ENCODE peak calls at places on chromosomes 5 and 9, in eight cellular contexts. One of them, this sample, is unnamed.

GRCh38 chr5:172113036-172113435 is 75.0 kb downstream of the STK10 start:
- DNase-seq in WTC11: no peak
- DNase-seq in activated T-cell treated with anti-CD3 and anti-CD28 coated beads, Interleukin-2, amount 50 U/mL, for 72 hours: peak; percentile 84
- DNase-seq in anterior cingulate cortex: no peak
- DNase-seq in EH: peak; percentile 40
- DNase-seq in HuH-7.5: no peak
- DNase-seq in ovary: no peak
- DNase-seq in astrocyte of the spinal cord: peak; percentile 90
- DNase-seq in this sample: no peak

GRCh38 chr9:6128030-6128429 is 87.6 kb upstream of the IL33 start:
- DNase-seq in WTC11: no peak
- DNase-seq in activated T-cell treated with anti-CD3 and anti-CD28 coated beads, Interleukin-2, amount 50 U/mL, for 72 hours: no peak
- DNase-seq in anterior cingulate cortex: no peak
- DNase-seq in EH: no peak
- DNase-seq in HuH-7.5: no peak
- DNase-seq in ovary: no peak
- DNase-seq in astrocyte of the spinal cord: no peak
- DNase-seq in this sample: no peak

GRCh38 chr9:77521091-77521490 is 127.0 kb downstream of the GNA14 start:
- DNase-seq in WTC11: no peak
- DNase-seq in activated T-cell treated with anti-CD3 and anti-CD28 coated beads, Interleukin-2, amount 50 U/mL, for 72 hours: no peak
- DNase-seq in anterior cingulate cortex: peak; percentile 16
- DNase-seq in EH: no peak
- DNase-seq in HuH-7.5: no peak
- DNase-seq in ovary: peak; percentile 64
- DNase-seq in astrocyte of the spinal cord: no peak
- DNase-seq in this sample: no peak

GRCh38 chr5:171314728-171315385 is 5.8 kb downstream of the TLX3 start:
- DNase-seq in WTC11: peak; percentile 41
- DNase-seq in activated T-cell treated with anti-CD3 and anti-CD28 coated beads, Interleukin-2, amount 50 U/mL, for 72 hours: peak; percentile 7
- DNase-seq in anterior cingulate cortex: no peak
- DNase-seq in EH: peak; percentile 37
- DNase-seq in HuH-7.5: no peak
- DNase-seq in ovary: no peak
- DNase-seq in astrocyte of the spinal cord: peak; percentile 13
- DNase-seq in this sample: peak; percentile 33

GRCh38 chr5:171162602-171163001 is 146.4 kb upstream of the TLX3 start:
- DNase-seq in WTC11: peak; percentile 67
- DNase-seq in activated T-cell treated with anti-CD3 and anti-CD28 coated beads, Interleukin-2, amount 50 U/mL, for 72 hours: no peak
- DNase-seq in anterior cingulate cortex: no peak
- DNase-seq in EH: peak; percentile 37
- DNase-seq in HuH-7.5: no peak
- DNase-seq in ovary: no peak
- DNase-seq in astrocyte of the spinal cord: peak; percentile 48
- DNase-seq in this sample: peak; percentile 24

GRCh38 chr5:159422371-159422770 is 92.1 kb upstream of the IL12B start:
- DNase-seq in WTC11: no peak
- DNase-seq in activated T-cell treated with anti-CD3 and anti-CD28 coated beads, Interleukin-2, amount 50 U/mL, for 72 hours: no peak
- DNase-seq in anterior cingulate cortex: no peak
- DNase-seq in EH: no peak
- DNase-seq in HuH-7.5: no peak
- DNase-seq in ovary: no peak
- DNase-seq in astrocyte of the spinal cord: peak; percentile 14
- DNase-seq in this sample: no peak

GRCh38 chr5:140966293-140967225 is at the start of gene PCDHAC2:
- DNase-seq in WTC11: peak; percentile 78
- DNase-seq in activated T-cell treated with anti-CD3 and anti-CD28 coated beads, Interleukin-2, amount 50 U/mL, for 72 hours: no peak
- DNase-seq in anterior cingulate cortex: peak; percentile 52
- DNase-seq in EH: no peak
- DNase-seq in HuH-7.5: no peak
- DNase-seq in ovary: peak; percentile 15
- DNase-seq in astrocyte of the spinal cord: no peak
- DNase-seq in this sample: peak; percentile 73

GRCh38 chr5:59790399-59791130 is 103.0 kb downstream of the PDE4D start:
- DNase-seq in WTC11: no peak
- DNase-seq in activated T-cell treated with anti-CD3 and anti-CD28 coated beads, Interleukin-2, amount 50 U/mL, for 72 hours: peak; percentile 15
- DNase-seq in anterior cingulate cortex: no peak
- DNase-seq in EH: peak; percentile 6
- DNase-seq in HuH-7.5: no peak
- DNase-seq in ovary: no peak
- DNase-seq in astrocyte of the spinal cord: peak; percentile 63
- DNase-seq in this sample: no peak

GRCh38 chr5:10503997-10504761 is 59.7 kb upstream of the ANKRD33B start:
- DNase-seq in WTC11: no peak
- DNase-seq in activated T-cell treated with anti-CD3 and anti-CD28 coated beads, Interleukin-2, amount 50 U/mL, for 72 hours: no peak
- DNase-seq in anterior cingulate cortex: no peak
- DNase-seq in EH: no peak
- DNase-seq in HuH-7.5: no peak
- DNase-seq in ovary: no peak
- DNase-seq in astrocyte of the spinal cord: no peak
- DNase-seq in this sample: no peak

GRCh38 chr5:170338933-170339779 is 41.6 kb upstream of the LCP2 start:
- DNase-seq in WTC11: peak; percentile 64
- DNase-seq in activated T-cell treated with anti-CD3 and anti-CD28 coated beads, Interleukin-2, amount 50 U/mL, for 72 hours: peak; percentile 66
- DNase-seq in anterior cingulate cortex: no peak
- DNase-seq in EH: no peak
- DNase-seq in HuH-7.5: no peak
- DNase-seq in ovary: no peak
- DNase-seq in astrocyte of the spinal cord: no peak
- DNase-seq in this sample: no peak

GRCh38 chr9:98795970-98796363 is 388 bp downstream of the ANKS6 start:
- DNase-seq in WTC11: peak; percentile 46
- DNase-seq in activated T-cell treated with anti-CD3 and anti-CD28 coated beads, Interleukin-2, amount 50 U/mL, for 72 hours: peak; percentile 58
- DNase-seq in anterior cingulate cortex: no peak
- DNase-seq in EH: peak; percentile 21
- DNase-seq in HuH-7.5: peak; percentile 59
- DNase-seq in ovary: no peak
- DNase-seq in astrocyte of the spinal cord: no peak
- DNase-seq in this sample: peak; percentile 18

GRCh38 chr5:29504411-29504810 is 1689.1 kb upstream of the CDH6 start:
- DNase-seq in WTC11: no peak
- DNase-seq in activated T-cell treated with anti-CD3 and anti-CD28 coated beads, Interleukin-2, amount 50 U/mL, for 72 hours: no peak
- DNase-seq in anterior cingulate cortex: no peak
- DNase-seq in EH: no peak
- DNase-seq in HuH-7.5: no peak
- DNase-seq in ovary: no peak
- DNase-seq in astrocyte of the spinal cord: no peak
- DNase-seq in this sample: no peak

GRCh38 chr5:140605879-140606278 is 27.1 kb downstream of the CD14 start:
- DNase-seq in WTC11: no peak
- DNase-seq in activated T-cell treated with anti-CD3 and anti-CD28 coated beads, Interleukin-2, amount 50 U/mL, for 72 hours: no peak
- DNase-seq in anterior cingulate cortex: no peak
- DNase-seq in EH: no peak
- DNase-seq in HuH-7.5: no peak
- DNase-seq in ovary: no peak
- DNase-seq in astrocyte of the spinal cord: no peak
- DNase-seq in this sample: no peak

GRCh38 chr9:61673247-61673646 is 483.4 kb downstream of the SPATA31A7 start:
- DNase-seq in WTC11: no peak
- DNase-seq in activated T-cell treated with anti-CD3 and anti-CD28 coated beads, Interleukin-2, amount 50 U/mL, for 72 hours: no peak
- DNase-seq in anterior cingulate cortex: no peak
- DNase-seq in EH: no peak
- DNase-seq in HuH-7.5: no peak
- DNase-seq in ovary: no peak
- DNase-seq in astrocyte of the spinal cord: no peak
- DNase-seq in this sample: no peak

GRCh38 chr5:66807743-66808142 is 211.6 kb downstream of the MAST4 start:
- DNase-seq in WTC11: no peak
- DNase-seq in activated T-cell treated with anti-CD3 and anti-CD28 coated beads, Interleukin-2, amount 50 U/mL, for 72 hours: no peak
- DNase-seq in anterior cingulate cortex: no peak
- DNase-seq in EH: peak; percentile 57
- DNase-seq in HuH-7.5: no peak
- DNase-seq in ovary: no peak
- DNase-seq in astrocyte of the spinal cord: peak; percentile 60
- DNase-seq in this sample: peak; percentile 41

GRCh38 chr9:137751616-137752015 is 126.0 kb upstream of the CACNA1B start:
- DNase-seq in WTC11: no peak
- DNase-seq in activated T-cell treated with anti-CD3 and anti-CD28 coated beads, Interleukin-2, amount 50 U/mL, for 72 hours: no peak
- DNase-seq in anterior cingulate cortex: no peak
- DNase-seq in EH: no peak
- DNase-seq in HuH-7.5: no peak
- DNase-seq in ovary: no peak
- DNase-seq in astrocyte of the spinal cord: no peak
- DNase-seq in this sample: no peak

GRCh38 chr9:23557691-23558090 is 268.3 kb downstream of the ELAVL2 start:
- DNase-seq in WTC11: no peak
- DNase-seq in activated T-cell treated with anti-CD3 and anti-CD28 coated beads, Interleukin-2, amount 50 U/mL, for 72 hours: no peak
- DNase-seq in anterior cingulate cortex: no peak
- DNase-seq in EH: no peak
- DNase-seq in HuH-7.5: no peak
- DNase-seq in ovary: no peak
- DNase-seq in astrocyte of the spinal cord: peak; percentile 87
- DNase-seq in this sample: peak; percentile 42

GRCh38 chr5:94021246-94021645 is 279.8 kb upstream of the POU5F2 start:
- DNase-seq in WTC11: no peak
- DNase-seq in activated T-cell treated with anti-CD3 and anti-CD28 coated beads, Interleukin-2, amount 50 U/mL, for 72 hours: no peak
- DNase-seq in anterior cingulate cortex: no peak
- DNase-seq in EH: peak; percentile 53
- DNase-seq in HuH-7.5: no peak
- DNase-seq in ovary: no peak
- DNase-seq in astrocyte of the spinal cord: peak; percentile 75
- DNase-seq in this sample: peak; percentile 61

GRCh38 chr9:133460405-133461175 is 812 bp downstream of the CACFD1 start:
- DNase-seq in WTC11: peak; percentile 76
- DNase-seq in activated T-cell treated with anti-CD3 and anti-CD28 coated beads, Interleukin-2, amount 50 U/mL, for 72 hours: peak; percentile 34
- DNase-seq in anterior cingulate cortex: no peak
- DNase-seq in EH: no peak
- DNase-seq in HuH-7.5: peak; percentile 97
- DNase-seq in ovary: peak; percentile 80
- DNase-seq in astrocyte of the spinal cord: peak; percentile 9
- DNase-seq in this sample: peak; percentile 50

GRCh38 chr5:132830436-132831094 is at the start of gene SHROOM1:
- DNase-seq in WTC11: peak; percentile 59
- DNase-seq in activated T-cell treated with anti-CD3 and anti-CD28 coated beads, Interleukin-2, amount 50 U/mL, for 72 hours: peak; percentile 55
- DNase-seq in anterior cingulate cortex: no peak
- DNase-seq in EH: peak; percentile 69
- DNase-seq in HuH-7.5: peak; percentile 84
- DNase-seq in ovary: peak; percentile 51
- DNase-seq in astrocyte of the spinal cord: no peak
- DNase-seq in this sample: peak; percentile 50

GRCh38 chr5:94693043-94693822 is 74.8 kb downstream of the SLF1 start:
- DNase-seq in WTC11: no peak
- DNase-seq in activated T-cell treated with anti-CD3 and anti-CD28 coated beads, Interleukin-2, amount 50 U/mL, for 72 hours: no peak
- DNase-seq in anterior cingulate cortex: no peak
- DNase-seq in EH: peak; percentile 93
- DNase-seq in HuH-7.5: no peak
- DNase-seq in ovary: no peak
- DNase-seq in astrocyte of the spinal cord: peak; percentile 82
- DNase-seq in this sample: peak; percentile 78

GRCh38 chr5:85732185-85732584 is 885.6 kb upstream of the COX7C start:
- DNase-seq in WTC11: no peak
- DNase-seq in activated T-cell treated with anti-CD3 and anti-CD28 coated beads, Interleukin-2, amount 50 U/mL, for 72 hours: no peak
- DNase-seq in anterior cingulate cortex: no peak
- DNase-seq in EH: no peak
- DNase-seq in HuH-7.5: no peak
- DNase-seq in ovary: no peak
- DNase-seq in astrocyte of the spinal cord: no peak
- DNase-seq in this sample: no peak

GRCh38 chr9:38687389-38687842 is 32.5 kb downstream of the FAM240B start:
- DNase-seq in WTC11: no peak
- DNase-seq in activated T-cell treated with anti-CD3 and anti-CD28 coated beads, Interleukin-2, amount 50 U/mL, for 72 hours: peak; percentile 35
- DNase-seq in anterior cingulate cortex: no peak
- DNase-seq in EH: peak; percentile 9
- DNase-seq in HuH-7.5: peak; percentile 34
- DNase-seq in ovary: no peak
- DNase-seq in astrocyte of the spinal cord: peak; percentile 39
- DNase-seq in this sample: peak; percentile 38

GRCh38 chr5:5270958-5271605 is 131.0 kb downstream of the ADAMTS16 start:
- DNase-seq in WTC11: peak; percentile 74
- DNase-seq in activated T-cell treated with anti-CD3 and anti-CD28 coated beads, Interleukin-2, amount 50 U/mL, for 72 hours: no peak
- DNase-seq in anterior cingulate cortex: peak; percentile 30
- DNase-seq in EH: peak; percentile 92
- DNase-seq in HuH-7.5: no peak
- DNase-seq in ovary: peak; percentile 77
- DNase-seq in astrocyte of the spinal cord: peak; percentile 85
- DNase-seq in this sample: peak; percentile 75

GRCh38 chr5:1298067-1298551 is 3.2 kb upstream of the TERT start:
- DNase-seq in WTC11: no peak
- DNase-seq in activated T-cell treated with anti-CD3 and anti-CD28 coated beads, Interleukin-2, amount 50 U/mL, for 72 hours: no peak
- DNase-seq in anterior cingulate cortex: no peak
- DNase-seq in EH: no peak
- DNase-seq in HuH-7.5: no peak
- DNase-seq in ovary: no peak
- DNase-seq in astrocyte of the spinal cord: no peak
- DNase-seq in this sample: no peak

GRCh38 chr5:19608434-19608833 is 379.6 kb downstream of the CDH18 start:
- DNase-seq in WTC11: no peak
- DNase-seq in activated T-cell treated with anti-CD3 and anti-CD28 coated beads, Interleukin-2, amount 50 U/mL, for 72 hours: no peak
- DNase-seq in anterior cingulate cortex: no peak
- DNase-seq in EH: no peak
- DNase-seq in HuH-7.5: no peak
- DNase-seq in ovary: no peak
- DNase-seq in astrocyte of the spinal cord: peak; percentile 33
- DNase-seq in this sample: peak; percentile 3

GRCh38 chr9:35342221-35342620 is 147.7 kb upstream of the RUSC2 start:
- DNase-seq in WTC11: no peak
- DNase-seq in activated T-cell treated with anti-CD3 and anti-CD28 coated beads, Interleukin-2, amount 50 U/mL, for 72 hours: no peak
- DNase-seq in anterior cingulate cortex: no peak
- DNase-seq in EH: peak; percentile 41
- DNase-seq in HuH-7.5: no peak
- DNase-seq in ovary: no peak
- DNase-seq in astrocyte of the spinal cord: no peak
- DNase-seq in this sample: no peak

GRCh38 chr9:37943329-37944265 is 39.7 kb upstream of the SLC25A51 start:
- DNase-seq in WTC11: no peak
- DNase-seq in activated T-cell treated with anti-CD3 and anti-CD28 coated beads, Interleukin-2, amount 50 U/mL, for 72 hours: no peak
- DNase-seq in anterior cingulate cortex: peak; percentile 16
- DNase-seq in EH: peak; percentile 98
- DNase-seq in HuH-7.5: no peak
- DNase-seq in ovary: peak; percentile 72
- DNase-seq in astrocyte of the spinal cord: peak; percentile 95
- DNase-seq in this sample: peak; percentile 88

GRCh38 chr5:65100846-65101678 is 332.3 kb downstream of the CWC27 start:
- DNase-seq in WTC11: peak; percentile 76
- DNase-seq in activated T-cell treated with anti-CD3 and anti-CD28 coated beads, Interleukin-2, amount 50 U/mL, for 72 hours: peak; percentile 35
- DNase-seq in anterior cingulate cortex: no peak
- DNase-seq in EH: peak; percentile 77
- DNase-seq in HuH-7.5: peak; percentile 72
- DNase-seq in ovary: peak; percentile 75
- DNase-seq in astrocyte of the spinal cord: peak; percentile 84
- DNase-seq in this sample: peak; percentile 54

GRCh38 chr9:18707078-18707477 is 233.1 kb downstream of the ADAMTSL1 start:
- DNase-seq in WTC11: no peak
- DNase-seq in activated T-cell treated with anti-CD3 and anti-CD28 coated beads, Interleukin-2, amount 50 U/mL, for 72 hours: no peak
- DNase-seq in anterior cingulate cortex: no peak
- DNase-seq in EH: peak; percentile 15
- DNase-seq in HuH-7.5: no peak
- DNase-seq in ovary: no peak
- DNase-seq in astrocyte of the spinal cord: no peak
- DNase-seq in this sample: no peak

GRCh38 chr5:65830856-65831255 is 95.5 kb upstream of the ERBIN start:
- DNase-seq in WTC11: no peak
- DNase-seq in activated T-cell treated with anti-CD3 and anti-CD28 coated beads, Interleukin-2, amount 50 U/mL, for 72 hours: no peak
- DNase-seq in anterior cingulate cortex: no peak
- DNase-seq in EH: peak; percentile 37
- DNase-seq in HuH-7.5: no peak
- DNase-seq in ovary: no peak
- DNase-seq in astrocyte of the spinal cord: no peak
- DNase-seq in this sample: no peak

This sample was measured in mesenchymal stem cell.